ENCODE peak calls at places on chromosomes 13 and 19, in seven cellular contexts. B is foreskin fibroblast; E is brain microvascular endothelial cell; U is breast epithelium; A is esophagus squamous epithelium; R is CD8-positive, alpha-beta T cell; D is BJ. G is an unnamed sample.

GRCh38 chr19:14118165-14119051 is 846 bp upstream of the PRKACA start:
- DNase-seq in B (peak), E (peak), U (peak), A (peak), R (peak), D (peak), G (peak)

GRCh38 chr13:100751826-100752225 is 77.2 kb upstream of the TMTC4 start:
- DNase-seq in B (no peak), E (no peak), U (no peak), A (no peak), R (no peak), D (no peak), G (no peak)

GRCh38 chr19:49988433-49988832 is 27.5 kb upstream of the SIGLEC11 start:
- DNase-seq in B (peak), E (peak), U (no peak), A (no peak), R (no peak), D (no peak), G (no peak)

GRCh38 chr13:113413898-113414282 is 39.4 kb downstream of the ADPRHL1 start:
- DNase-seq in B (no peak), E (no peak), U (peak), A (no peak), R (no peak), D (no peak), G (no peak)

GRCh38 chr13:74288361-74288911 is 154.2 kb upstream of the KLF12 start:
- DNase-seq in B (no peak), E (no peak), U (no peak), A (no peak), R (no peak), D (no peak), G (peak)

GRCh38 chr19:39765091-39766076 is 13.3 kb upstream of the LEUTX start:
- DNase-seq in B (peak), E (peak), U (no peak), A (no peak), R (peak), D (no peak), G (peak)

GRCh38 chr13:95641961-95642621 is 2.4 kb downstream of the DZIP1 start:
- DNase-seq in B (peak), E (peak), U (no peak), A (no peak), R (no peak), D (no peak), G (peak)

GRCh38 chr19:49400034-49400433 is 12.0 kb downstream of the KASH5 start:
- DNase-seq in B (no peak), E (no peak), U (no peak), A (no peak), R (no peak), D (no peak), G (no peak)

GRCh38 chr19:49907745-49908446 is 11.2 kb upstream of the IL4I1 start:
- DNase-seq in B (no peak), E (no peak), U (no peak), A (no peak), R (no peak), D (no peak), G (peak)

GRCh38 chr19:8702350-8702749 is 3.8 kb upstream of the ACTL9 start:
- DNase-seq in B (no peak), E (no peak), U (no peak), A (no peak), R (peak), D (no peak), G (no peak)

GRCh38 chr13:51844862-51845573 is at the start of gene TMEM272:
- DNase-seq in B (no peak), E (peak), U (no peak), A (no peak), R (peak), D (no peak), G (peak)

GRCh38 chr19:29574518-29574917 is 31.6 kb upstream of the POP4 start:
- DNase-seq in B (no peak), E (no peak), U (no peak), A (no peak), R (no peak), D (no peak), G (no peak)

GRCh38 chr19:13847033-13847899 is 29.7 kb upstream of the NANOS3 start:
- DNase-seq in B (peak), E (peak), U (peak), A (no peak), R (peak), D (no peak), G (peak)

GRCh38 chr13:109938255-109938936 is 152.0 kb upstream of the IRS2 start:
- DNase-seq in B (peak), E (peak), U (no peak), A (no peak), R (no peak), D (peak), G (no peak)

GRCh38 chr13:54980651-54981050 is 1952.0 kb downstream of the OLFM4 start:
- DNase-seq in B (no peak), E (no peak), U (no peak), A (no peak), R (no peak), D (no peak), G (no peak)

GRCh38 chr13:32639502-32640105 is 53.4 kb downstream of the PDS5B start:
- DNase-seq in B (peak), E (peak), U (peak), A (no peak), R (peak), D (no peak), G (peak)

GRCh38 chr19:3100331-3100730 is 6.2 kb downstream of the GNA11 start:
- DNase-seq in B (no peak), E (no peak), U (no peak), A (no peak), R (no peak), D (no peak), G (no peak)

GRCh38 chr19:56105090-56105701 is 15.9 kb downstream of the ZNF787 start:
- DNase-seq in B (peak), E (no peak), U (peak), A (no peak), R (peak), D (no peak), G (no peak)

GRCh38 chr13:113086991-113087922 is 18.3 kb upstream of the F7 start:
- DNase-seq in B (no peak), E (no peak), U (no peak), A (no peak), R (no peak), D (no peak), G (no peak)

GRCh38 chr13:48647625-48648024 is 6.1 kb upstream of the CYSLTR2 start:
- DNase-seq in B (no peak), E (no peak), U (no peak), A (no peak), R (no peak), D (no peak), G (peak)

GRCh38 chr19:51002542-51003311 is 1.3 kb upstream of the KLK8 start:
- DNase-seq in B (no peak), E (no peak), U (peak), A (no peak), R (no peak), D (no peak), G (peak)

GRCh38 chr13:48827709-48828108 is 148.0 kb upstream of the FNDC3A start:
- DNase-seq in B (no peak), E (no peak), U (no peak), A (no peak), R (no peak), D (no peak), G (no peak)

GRCh38 chr13:19961924-19962323 is 3.4 kb downstream of the ZMYM2 start:
- DNase-seq in B (no peak), E (no peak), U (no peak), A (no peak), R (no peak), D (no peak), G (no peak)

GRCh38 chr13:30129411-30129810 is 177.9 kb downstream of the KATNAL1 start:
- DNase-seq in B (no peak), E (no peak), U (no peak), A (no peak), R (no peak), D (no peak), G (no peak)
- TF ChIP-seq CTCF in B (no peak), E (no peak), U (no peak), A (no peak), R (no peak), D (no peak), G (no peak)

DNA sequence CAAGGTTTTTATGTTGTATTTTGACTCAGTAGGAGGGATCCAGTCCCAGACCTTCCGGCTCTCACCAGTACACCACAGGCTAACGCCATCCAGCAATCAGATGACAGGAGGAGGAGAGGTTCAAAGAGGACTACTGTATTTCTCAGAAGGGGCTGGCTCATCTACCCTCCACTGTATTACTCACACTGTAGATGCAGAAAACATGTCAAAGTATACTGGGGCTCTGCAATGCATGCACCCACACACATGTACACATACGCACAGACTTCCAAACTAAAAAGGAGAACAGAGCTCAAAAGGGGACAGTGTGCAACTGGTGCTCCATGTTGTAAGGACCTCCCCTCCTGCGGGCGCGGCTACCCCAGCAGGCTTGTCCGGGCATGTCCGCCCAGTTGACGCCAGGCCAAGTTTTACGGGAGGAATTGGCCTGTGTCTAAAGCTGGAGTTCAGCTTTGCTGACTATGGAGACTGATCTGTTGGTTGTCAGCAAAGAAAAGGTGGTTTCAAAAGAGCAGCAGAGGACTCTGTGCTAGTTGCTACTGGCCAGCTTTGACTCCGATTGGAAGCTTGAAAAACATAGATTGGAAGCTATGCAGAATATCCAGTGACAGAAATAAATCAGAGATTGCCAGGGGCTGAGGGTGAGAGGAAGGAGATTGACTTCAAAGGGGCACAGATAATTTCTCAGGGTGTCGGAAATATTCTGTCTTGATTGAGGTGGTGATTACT is 314.2 kb downstream of the DLEU7 start:
- DNase-seq in B (peak), E (peak), U (peak), A (no peak), R (no peak), D (no peak), G (no peak)
- H3K4me3 ChIP-seq in B (no peak), E (peak), U (peak), A (no peak), R (no peak), D (no peak), G (no peak)

GRCh38 chr19:41711376-41712261 is 3.2 kb downstream of the CEACAM5 start:
- DNase-seq in B (no peak), E (no peak), U (no peak), A (no peak), R (no peak), D (no peak), G (no peak)
- TF ChIP-seq CTCF in B (no peak), E (no peak), U (no peak), A (no peak), R (no peak), D (no peak), G (no peak)

GRCh38 chr19:676007-676342 is 217 bp upstream of the FSTL3 start:
- DNase-seq in B (no peak), E (no peak), U (no peak), A (no peak), R (no peak), D (no peak), G (no peak)
- H3K4me3 ChIP-seq in B (peak), E (peak), U (peak), A (peak), R (no peak), D (peak), G (no peak)

DNA sequence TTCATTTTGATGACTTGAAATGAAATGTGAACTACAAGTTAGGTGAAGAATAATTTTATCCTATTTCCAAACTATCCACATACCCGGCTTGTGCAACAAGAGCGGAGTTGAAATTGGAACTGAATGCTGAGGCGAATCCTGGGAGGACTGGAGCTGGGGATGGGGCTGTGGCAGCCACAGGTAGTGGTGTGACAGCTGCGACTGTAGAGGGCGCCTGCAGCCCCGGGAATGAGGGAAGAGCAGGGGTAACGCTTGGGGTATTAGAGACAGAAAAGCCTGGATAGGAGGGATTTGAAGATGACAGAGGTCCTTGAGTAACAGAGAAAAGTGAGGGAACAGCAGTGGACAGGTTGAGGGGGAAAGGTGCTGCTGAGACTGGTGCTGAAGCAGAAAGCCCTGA is 22.0 kb upstream of the STOML3 start:
- DNase-seq in B (no peak), E (no peak), U (no peak), A (no peak), R (no peak), D (no peak), G (no peak)
- TF ChIP-seq CTCF in B (no peak), E (peak), U (no peak), A (no peak), R (no peak), D (peak), G (no peak)

DNA sequence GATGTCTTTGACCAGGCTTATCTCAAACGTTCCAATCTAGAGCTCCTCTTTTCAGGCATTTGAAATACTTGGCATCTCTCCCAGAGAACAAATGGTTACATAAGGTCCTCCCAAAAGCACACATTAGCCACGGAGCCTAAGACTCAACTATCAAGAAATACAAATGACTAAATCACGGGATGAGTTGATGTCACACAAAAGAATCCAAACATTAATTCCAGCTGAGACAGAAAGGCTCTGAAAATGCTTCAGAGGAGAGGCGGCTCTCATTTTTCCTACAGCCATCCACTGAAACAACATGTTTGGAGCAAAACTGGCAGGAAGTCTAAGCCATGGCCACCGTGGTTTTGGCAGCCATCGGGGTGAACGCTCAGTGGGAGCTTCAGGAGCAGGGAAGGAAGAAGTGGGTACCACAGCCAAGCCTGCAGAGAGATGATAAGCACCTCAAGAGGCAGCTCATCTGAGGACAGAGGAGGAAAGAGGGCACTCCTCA is 122.5 kb downstream of the STK24 start:
- DNase-seq in B (peak), E (peak), U (no peak), A (no peak), R (no peak), D (peak), G (no peak)
- H3K4me3 ChIP-seq in B (no peak), E (no peak), U (no peak), A (no peak), R (no peak), D (no peak), G (no peak)

DNA sequence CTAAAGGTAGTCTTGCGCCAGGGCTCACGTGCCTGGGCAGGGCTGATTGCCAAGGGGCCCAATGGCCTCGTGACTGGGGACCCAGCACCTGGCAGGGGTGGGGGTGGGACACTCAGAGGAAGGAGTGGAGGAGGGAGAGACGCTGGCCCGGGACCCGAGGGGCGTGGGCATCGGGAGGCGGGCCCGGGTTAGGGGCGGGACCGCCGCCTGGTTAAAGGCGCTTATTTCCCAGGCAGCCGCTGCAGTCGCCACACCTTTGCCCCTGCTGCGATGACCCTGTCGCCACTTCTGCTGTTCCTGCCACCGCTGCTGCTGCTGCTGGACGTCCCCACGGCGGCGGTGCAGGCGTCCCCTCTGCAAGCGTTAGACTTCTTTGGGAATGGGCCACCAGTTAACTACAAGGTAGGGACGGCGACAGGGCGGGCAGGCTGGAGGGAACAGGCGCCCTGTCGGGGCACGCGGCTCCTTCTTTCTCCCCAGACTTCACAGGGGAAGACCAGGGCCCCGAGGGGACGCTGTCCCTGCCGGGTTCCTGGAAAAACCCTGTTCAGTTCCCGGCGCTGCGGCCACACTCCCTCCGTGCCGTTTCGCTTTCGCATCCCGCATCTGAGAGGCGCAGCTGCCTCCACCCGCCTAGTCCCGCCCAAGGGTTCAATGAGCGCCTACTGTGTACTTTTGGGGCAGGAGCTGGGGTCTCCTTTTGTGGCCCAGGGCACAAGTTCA is at the start of gene IFI30:
- DNase-seq in B (no peak), E (no peak), U (peak), A (peak), R (no peak), D (no peak), G (peak)
- TF ChIP-seq CTCF in B (no peak), E (no peak), U (no peak), A (no peak), R (no peak), D (no peak), G (peak)

DNA sequence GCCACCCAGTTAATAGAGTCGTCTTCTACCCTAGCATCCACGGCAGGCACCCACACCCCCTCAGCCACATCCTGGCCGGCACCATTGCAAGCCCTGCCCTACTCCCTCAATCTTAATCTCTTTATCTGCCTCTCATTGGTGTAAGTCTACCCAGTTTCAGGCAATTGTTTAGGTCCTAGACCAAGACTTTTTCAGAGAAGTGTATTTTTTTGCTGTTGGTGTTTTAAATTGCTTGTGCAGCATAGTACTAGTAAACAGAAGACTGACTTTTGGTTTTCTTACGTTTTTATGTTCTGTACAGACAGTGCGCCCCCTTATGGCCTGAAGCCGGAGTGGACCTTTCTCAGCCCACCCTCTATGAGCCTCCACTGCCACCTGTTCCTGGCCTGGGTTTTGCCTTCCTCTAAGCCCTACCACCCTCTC is 2.3 kb upstream of the LCP1 start:
- DNase-seq in B (no peak), E (no peak), U (no peak), A (no peak), R (peak), D (no peak), G (peak)
- H3K4me3 ChIP-seq in B (no peak), E (no peak), U (no peak), A (no peak), R (peak), D (no peak), G (peak)

GRCh38 chr19:11288349-11288748 is 7.6 kb upstream of the TSPAN16 start:
- DNase-seq in B (peak), E (peak), U (no peak), A (no peak), R (no peak), D (no peak), G (peak)
- TF ChIP-seq CTCF in B (peak), E (peak), U (peak), A (no peak), R (no peak), D (peak), G (peak)